ENCODE peak calls at places on chromosomes 1 and 21, in eight cellular contexts. A is fibroblast of lung, F is IMR-90, X is Panc1, M is coronary artery, R is Calu3, C is WTC11, P is activated B cell treated with CpG ODN at 0.5 μM for 24 hours. E is an unnamed sample.

GRCh38 chr21:40386981-40387380 is 460.0 kb downstream of the DSCAM start:
- DNase-seq in P (no peak), F (no peak), X (no peak), M (no peak), C (no peak), R (no peak), A (no peak), E (no peak)

GRCh38 chr1:25003457-25004190 is 73.5 kb upstream of the RUNX3 start:
- DNase-seq in M (no peak), C (no peak), R (no peak), F (peak), P (no peak), A (peak), X (no peak), E (no peak)

GRCh38 chr1:204263240-204263848 is 49.6 kb upstream of the GOLT1A start:
- DNase-seq in M (no peak), P (no peak), X (no peak), R (no peak), A (peak), F (peak), C (no peak), E (no peak)

GRCh38 chr1:161082996-161083742 is 6.2 kb downstream of the NECTIN4 start:
- DNase-seq in M (peak), C (no peak), P (no peak), A (peak), R (peak), F (peak), X (peak), E (peak)

GRCh38 chr1:219917851-219918466 is 10.4 kb downstream of the SLC30A10 start:
- DNase-seq in A (peak), F (no peak), R (peak), M (no peak), C (no peak), X (peak), P (no peak), E (no peak)

GRCh38 chr1:35298464-35298863 is 30.0 kb downstream of the ZMYM4 start:
- DNase-seq in R (peak), F (peak), C (peak), A (peak), M (no peak), X (peak), P (no peak), E (peak)

GRCh38 chr21:21690068-21690665 is 692.0 kb downstream of the NCAM2 start:
- DNase-seq in X (no peak), M (no peak), P (no peak), A (no peak), R (no peak), C (no peak), F (no peak), E (no peak)

GRCh38 chr1:101200513-101200912 is 36.3 kb upstream of the S1PR1 start:
- DNase-seq in F (peak), C (peak), X (no peak), A (peak), P (no peak), M (no peak), R (no peak), E (no peak)

GRCh38 chr1:153553691-153554608 is 4.9 kb upstream of the S100A3 start:
- DNase-seq in R (no peak), F (no peak), A (peak), P (no peak), C (no peak), M (no peak), X (no peak), E (no peak)

GRCh38 chr1:226549937-226550670 is 1.5 kb downstream of the STUM start:
- DNase-seq in P (peak), R (peak), A (no peak), C (peak), F (no peak), X (no peak), M (peak), E (peak)

GRCh38 chr1:15352122-15352957 is 57.3 kb upstream of the EFHD2 start:
- DNase-seq in R (peak), P (no peak), A (peak), X (peak), M (no peak), F (peak), C (no peak), E (no peak)

GRCh38 chr1:202010042-202011015 is at the start of gene ELF3:
- DNase-seq in F (no peak), M (no peak), P (no peak), A (no peak), X (no peak), C (peak), R (peak), E (no peak)

GRCh38 chr1:230197644-230198567 is 130.9 kb downstream of the GALNT2 start:
- DNase-seq in A (no peak), P (no peak), M (no peak), F (no peak), C (no peak), X (no peak), R (no peak), E (no peak)

GRCh38 chr1:232414100-232414499 is 215.8 kb downstream of the SIPA1L2 start:
- DNase-seq in F (no peak), C (no peak), P (no peak), X (no peak), A (no peak), M (no peak), R (no peak), E (no peak)

GRCh38 chr21:16085436-16085835 is 355.7 kb downstream of the USP25 start:
- DNase-seq in X (no peak), C (no peak), P (no peak), M (no peak), F (peak), A (peak), R (no peak), E (no peak)

GRCh38 chr1:47678464-47678980 is 240.7 kb downstream of the FOXD2 start:
- DNase-seq in F (no peak), P (no peak), R (no peak), M (peak), X (no peak), A (no peak), C (no peak), E (peak)

GRCh38 chr1:44220001-44220751 is 6.9 kb downstream of the DMAP1 start:
- DNase-seq in C (no peak), F (peak), R (no peak), A (no peak), P (no peak), X (no peak), M (no peak), E (no peak)

GRCh38 chr1:240004086-240004749 is 87.5 kb upstream of the FMN2 start:
- DNase-seq in M (no peak), R (peak), F (peak), C (peak), X (no peak), A (no peak), P (no peak), E (peak)

GRCh38 chr1:170765712-170766330 is 101.9 kb downstream of the PRRX1 start:
- DNase-seq in R (no peak), P (no peak), F (peak), A (peak), X (no peak), C (no peak), M (no peak), E (no peak)

GRCh38 chr1:233945573-233945972 is 41.1 kb downstream of the SLC35F3 start:
- DNase-seq in C (no peak), A (peak), R (peak), P (no peak), M (no peak), X (peak), F (no peak), E (no peak)

GRCh38 chr1:15760520-15761211 is 2.1 kb downstream of the FBLIM1 start:
- DNase-seq in M (peak), A (peak), P (no peak), C (no peak), R (no peak), F (peak), X (no peak), E (peak)

GRCh38 chr1:166082601-166083000 is 84.2 kb downstream of the FAM78B start:
- DNase-seq in R (no peak), X (no peak), M (peak), P (no peak), C (no peak), F (no peak), A (no peak), E (no peak)

GRCh38 chr1:219442575-219442974 is 170.3 kb downstream of the ZC3H11B start:
- DNase-seq in F (peak), P (no peak), R (no peak), A (peak), M (no peak), C (no peak), X (no peak), E (no peak)

GRCh38 chr21:45986316-45987051 is 4.9 kb downstream of the COL6A1 start:
- DNase-seq in C (peak), M (no peak), X (no peak), A (no peak), R (no peak), F (no peak), P (peak), E (no peak)

GRCh38 chr1:199113265-199113869 is 474.5 kb downstream of the PTPRC start:
- DNase-seq in A (peak), C (peak), P (peak), M (no peak), R (peak), F (peak), X (peak), E (peak)

DNA sequence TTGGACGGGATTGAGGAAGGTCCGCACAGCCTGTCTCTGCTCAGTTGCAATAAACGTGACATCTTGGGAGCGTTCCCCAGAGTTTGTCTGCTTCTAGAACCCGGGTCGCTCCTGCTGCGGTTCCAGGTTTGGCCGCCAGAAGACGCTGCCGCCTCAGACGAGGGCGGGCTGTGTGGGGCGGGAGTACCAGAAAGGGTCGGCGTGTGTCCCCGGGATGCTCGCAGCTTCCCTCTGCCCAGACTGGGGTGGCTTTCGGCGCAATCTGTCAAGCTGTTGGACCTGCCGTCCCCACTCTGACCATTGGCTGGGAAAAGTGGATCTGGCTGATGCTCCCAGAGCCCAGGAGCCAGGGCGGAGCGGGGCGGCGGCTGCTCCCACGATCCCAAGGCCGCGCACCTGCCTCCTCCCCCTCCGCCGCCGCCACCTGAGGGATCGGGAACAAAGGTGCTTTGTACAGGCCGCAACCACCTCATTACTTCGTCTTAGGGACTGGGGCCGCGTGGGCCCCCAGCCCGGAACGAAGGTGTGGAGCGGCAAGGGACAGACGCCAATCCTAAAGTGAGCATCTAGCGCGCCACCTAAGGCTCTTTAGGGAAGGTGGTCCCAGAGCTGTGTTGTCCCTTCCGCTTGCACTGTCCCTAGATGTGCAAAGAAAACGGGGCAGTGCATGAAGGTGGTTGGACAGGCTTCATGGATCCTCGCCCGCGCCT is 683 bp upstream of the EFNA4 start:
- DNase-seq in A (peak), P (peak), M (no peak), X (no peak), C (peak), R (peak), F (peak), E (peak)
- TF ChIP-seq CTCF in A (peak), P (peak), M (peak), X (peak), C (peak), R (peak), F (peak), E (peak)

GRCh38 chr1:20189664-20190063 is 3.3 kb upstream of the PLA2G2C start:
- DNase-seq in A (no peak), X (no peak), R (no peak), C (no peak), M (no peak), P (no peak), F (no peak), E (no peak)

GRCh38 chr1:20192364-20192763 is 6.0 kb upstream of the PLA2G2C start:
- DNase-seq in C (no peak), X (no peak), F (peak), P (no peak), R (no peak), M (no peak), A (peak), E (no peak)

GRCh38 chr1:20190256-20190655 is 3.9 kb upstream of the PLA2G2C start:
- DNase-seq in M (no peak), P (no peak), A (no peak), F (no peak), X (no peak), C (no peak), R (no peak), E (no peak)

GRCh38 chr1:20190761-20191160 is 4.4 kb upstream of the PLA2G2C start:
- DNase-seq in A (no peak), C (no peak), M (no peak), X (no peak), P (no peak), R (no peak), F (no peak), E (no peak)

GRCh38 chr1:20191266-20191665 is 4.9 kb upstream of the PLA2G2C start:
- DNase-seq in C (no peak), M (no peak), A (no peak), X (no peak), P (no peak), F (no peak), R (no peak), E (no peak)
- TF ChIP-seq CTCF in C (no peak), M (no peak), A (no peak), X (no peak), P (no peak), F (no peak), R (no peak), E (no peak)

GRCh38 chr1:71592646-71593274 is 511.9 kb upstream of the ZRANB2 start:
- DNase-seq in C (no peak), A (no peak), M (no peak), P (no peak), X (no peak), R (no peak), F (no peak), E (no peak)

GRCh38 chr1:71587961-71588360 is 507.1 kb upstream of the ZRANB2 start:
- DNase-seq in R (no peak), F (peak), M (no peak), C (no peak), P (no peak), X (no peak), A (peak), E (no peak)

GRCh38 chr1:71589005-71589404 is 508.2 kb upstream of the ZRANB2 start:
- DNase-seq in R (no peak), F (no peak), X (no peak), M (no peak), P (no peak), A (no peak), C (no peak), E (no peak)

DNA sequence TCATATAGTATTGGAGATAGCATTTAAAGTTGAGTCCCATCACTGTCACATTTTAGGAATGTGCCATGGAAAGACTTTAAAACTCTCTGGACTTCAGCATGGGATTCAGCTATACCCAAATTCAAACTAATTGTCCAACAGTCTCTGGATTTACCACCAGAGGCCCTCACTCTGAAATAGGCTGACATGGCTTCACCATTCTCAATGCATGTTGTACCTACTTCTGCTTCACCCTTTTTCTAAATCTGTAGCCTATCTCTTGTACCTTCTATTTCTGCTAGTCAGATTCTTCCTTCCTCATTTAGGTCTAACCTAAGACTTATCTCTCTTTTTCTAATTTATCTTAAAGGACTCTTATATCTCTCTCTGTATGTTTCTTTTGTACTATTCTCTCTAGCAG is 512.7 kb upstream of the ZRANB2 start:
- DNase-seq in A (no peak), M (no peak), F (peak), P (no peak), R (no peak), X (no peak), C (no peak), E (no peak)
- TF ChIP-seq CTCF in A (peak), M (no peak), F (no peak), P (no peak), R (no peak), X (no peak), C (no peak), E (no peak)

GRCh38 chr21:35603471-35603870 is 456.9 kb downstream of the SETD4 start:
- DNase-seq in P (no peak), F (no peak), M (no peak), X (no peak), C (peak), R (no peak), A (no peak), E (no peak)
- TF ChIP-seq CTCF in P (no peak), F (no peak), M (no peak), X (no peak), C (no peak), R (no peak), A (no peak), E (no peak)

GRCh38 chr1:209029737-209030136 is 553.8 kb upstream of the CAMK1G start:
- DNase-seq in X (no peak), P (no peak), A (no peak), R (no peak), C (no peak), F (no peak), M (no peak), E (no peak)
- TF ChIP-seq CTCF in X (no peak), P (no peak), A (peak), R (no peak), C (no peak), F (no peak), M (no peak), E (no peak)

GRCh38 chr21:38843379-38843778 is 37.6 kb downstream of the ETS2 start:
- DNase-seq in P (no peak), R (no peak), C (no peak), X (no peak), A (no peak), M (no peak), F (no peak), E (no peak)
- TF ChIP-seq CTCF in P (no peak), R (no peak), C (no peak), X (no peak), A (no peak), M (no peak), F (no peak), E (no peak)

DNA sequence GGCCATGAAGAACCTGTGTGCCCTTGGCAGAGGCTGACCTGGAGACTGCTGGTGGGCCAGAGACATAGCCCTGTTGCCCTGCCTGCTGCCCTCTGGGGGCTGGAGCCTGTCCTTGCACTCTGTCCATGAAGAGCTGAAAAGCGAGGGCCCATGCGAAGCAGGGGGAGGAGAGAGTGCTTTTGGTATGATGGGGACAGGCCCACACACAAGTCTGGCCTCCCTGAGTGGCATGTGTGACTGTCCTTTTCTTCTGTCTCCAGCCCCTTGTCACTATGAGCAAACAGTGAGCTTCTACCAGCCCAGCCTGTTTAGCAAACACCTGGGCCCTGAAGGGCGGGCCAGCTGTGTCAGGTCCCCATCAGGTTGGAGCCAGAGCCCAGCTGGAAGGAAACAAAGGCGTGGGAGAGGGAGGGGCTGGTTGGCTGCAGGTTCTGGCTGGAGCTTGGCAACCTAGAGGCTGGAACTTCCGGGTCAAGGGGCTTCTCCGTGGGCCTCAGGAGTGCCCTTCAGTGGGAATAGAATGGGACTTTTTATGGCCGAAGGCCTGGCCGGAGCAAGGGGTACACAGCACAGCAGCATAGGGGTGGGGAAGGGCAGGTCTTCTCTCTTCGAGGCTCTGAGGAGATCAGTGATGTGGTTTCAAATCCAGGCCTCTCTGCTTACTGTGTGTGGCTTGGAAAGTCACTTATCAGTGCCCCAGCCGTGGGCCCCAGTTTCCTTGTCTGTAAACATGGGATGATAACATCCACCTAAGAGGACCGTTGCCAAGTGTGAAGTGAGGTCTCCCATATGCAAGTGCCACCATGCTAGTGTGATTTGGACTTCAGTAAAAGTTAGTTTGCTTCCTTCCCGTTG is 14.3 kb downstream of the QSOX1 start:
- DNase-seq in M (no peak), P (no peak), C (peak), X (no peak), R (peak), A (no peak), F (peak), E (peak)
- TF ChIP-seq CTCF in M (no peak), P (no peak), C (peak), X (peak), R (peak), A (peak), F (peak), E (peak)

E was measured in testis.